ENCODE peak calls at places on chromosomes 13 and 19, in five cellular contexts. K is mucosa of descending colon, T is sigmoid colon, L is IMR-90, C is WERI-Rb-1. V is an unnamed sample.

GRCh38 chr19:32691952-32692726 is 518 bp downstream of the NUDT19 start:
- DNase-seq in K (peak; percentile 58), C (peak; percentile 46), T (peak; percentile 76), L (peak; percentile 69), V (peak; percentile 84)

GRCh38 chr13:32723987-32724386 is 137.7 kb downstream of the PDS5B start:
- DNase-seq in L (no peak), K (no peak), C (no peak), T (no peak), V (no peak)

GRCh38 chr19:31262673-31263308 is 86.4 kb downstream of the TSHZ3 start:
- DNase-seq in L (peak; percentile 34), K (no peak), T (no peak), C (no peak), V (peak; percentile 11)

GRCh38 chr13:43878897-43879322 is 630 bp downstream of the CCDC122 start:
- DNase-seq in K (peak; percentile 74), T (peak; percentile 88), L (peak; percentile 81), C (peak; percentile 24), V (no peak)

GRCh38 chr19:51784922-51785690 is 9.9 kb upstream of the FPR3 start:
- DNase-seq in L (no peak), K (peak; percentile 51), T (peak; percentile 84), C (no peak), V (no peak)

GRCh38 chr19:32308436-32309077 is 36.9 kb upstream of the ZNF507 start:
- DNase-seq in T (no peak), K (no peak), L (no peak), C (no peak), V (no peak)

GRCh38 chr13:111249637-111250360 is 70.6 kb upstream of the TEX29 start:
- DNase-seq in C (no peak), K (no peak), T (no peak), L (no peak), V (no peak)

GRCh38 chr19:11279505-11280236 is 16.3 kb upstream of the TSPAN16 start:
- DNase-seq in L (no peak), K (no peak), C (no peak), T (no peak), V (no peak)

GRCh38 chr13:108346376-108346775 is 76.9 kb downstream of the TNFSF13B start:
- DNase-seq in K (no peak), T (no peak), L (no peak), C (no peak), V (no peak)

GRCh38 chr19:7788933-7789323 is 25.9 kb downstream of the CLEC4M start:
- DNase-seq in K (no peak), T (no peak), L (no peak), C (no peak), V (no peak)

GRCh38 chr19:42528354-42529247 is at the start of gene CEACAM1:
- DNase-seq in C (no peak), K (peak; percentile 85), L (no peak), T (no peak), V (no peak)

GRCh38 chr13:45198041-45198440 is 2.8 kb downstream of the KCTD4 start:
- DNase-seq in K (no peak), T (no peak), L (peak; percentile 39), C (no peak), V (no peak)

GRCh38 chr13:59570204-59570603 is 593.5 kb downstream of the DIAPH3 start:
- DNase-seq in T (no peak), K (no peak), L (no peak), C (no peak), V (no peak)

GRCh38 chr19:14410054-14410774 is 8.9 kb downstream of the DDX39A start:
- DNase-seq in T (no peak), C (no peak), K (no peak), L (no peak), V (peak; percentile 45)

GRCh38 chr19:29491995-29492577 is 33.7 kb upstream of the VSTM2B start:
- DNase-seq in L (no peak), T (peak; percentile 21), K (no peak), C (no peak), V (no peak)

GRCh38 chr13:70571221-70571620 is 463.0 kb upstream of the KLHL1 start:
- DNase-seq in T (no peak), K (no peak), L (no peak), C (no peak), V (no peak)

GRCh38 chr13:97567510-97568243 is 133.7 kb downstream of the RAP2A start:
- DNase-seq in K (peak; percentile 80), T (no peak), C (no peak), L (peak; percentile 50), V (no peak)

GRCh38 chr13:44078806-44079378 is 199.2 kb downstream of the LACC1 start:
- DNase-seq in C (no peak), L (no peak), T (no peak), K (no peak), V (peak; percentile 67)

GRCh38 chr19:55497777-55498176 is 9.5 kb downstream of the SSC5D start:
- DNase-seq in C (no peak), K (no peak), L (no peak), T (no peak), V (peak; percentile 34)
- H3K36me3 ChIP-seq in C (no peaks in the 10 kb centered on the region), K (no peaks in the 10 kb centered on the region), L (peaks cover 13% of the 10 kb centered on the region), T (peaks cover 39% of the 10 kb centered on the region), V (no peaks in the 10 kb centered on the region)

DNA sequence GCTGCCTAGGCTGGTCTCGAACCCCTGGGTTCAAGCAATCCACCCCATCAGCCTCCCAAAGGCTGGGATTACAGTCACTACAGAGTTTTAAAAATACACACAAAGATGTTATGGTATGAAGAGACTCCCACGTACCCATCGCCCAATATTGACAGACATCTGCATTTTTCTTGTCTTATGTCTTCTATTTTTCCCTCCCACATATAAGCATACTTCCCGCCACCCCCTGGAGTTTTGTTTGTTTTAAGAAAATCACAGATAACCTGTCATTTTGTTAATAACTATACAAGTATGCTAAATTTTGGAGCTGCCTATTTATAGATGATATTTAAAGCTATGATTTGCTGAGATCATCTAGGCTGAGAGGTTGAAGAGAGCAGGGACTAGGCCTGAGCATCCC is 6.2 kb upstream of the SMG9 start:
- DNase-seq in K (no peak), T (no peak), C (no peak), L (peak; percentile 37), V (no peak)
- H3K36me3 ChIP-seq in K (no peaks in the 10 kb centered on the region), T (no peaks in the 10 kb centered on the region), C (no peaks in the 10 kb centered on the region), L (no peaks in the 10 kb centered on the region), V (no peaks in the 10 kb centered on the region)

DNA sequence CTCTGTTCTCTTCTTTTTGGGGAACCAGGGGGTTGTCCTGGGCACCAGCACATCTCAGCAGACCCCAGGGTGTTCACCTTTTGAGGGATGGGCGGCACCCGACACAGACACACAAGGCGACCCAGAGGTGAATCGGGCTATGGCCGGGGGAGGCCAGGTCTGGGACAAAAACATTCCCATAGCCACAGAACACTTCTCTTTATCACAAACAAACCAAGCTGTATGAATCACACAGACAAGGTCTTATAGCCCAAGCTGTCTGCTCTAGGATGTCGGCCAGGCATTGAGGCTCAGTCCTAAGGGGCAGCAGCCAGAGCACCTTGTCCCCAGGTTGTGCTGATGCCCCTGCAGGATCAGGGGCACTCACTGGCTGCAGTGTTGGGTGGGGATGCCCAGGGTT is 26.8 kb downstream of the MAU2 start:
- DNase-seq in C (no peak), L (no peak), T (no peak), K (no peak), V (no peak)
- H3K36me3 ChIP-seq in C (peaks cover 81% of the 10 kb centered on the region), L (peaks cover 75% of the 10 kb centered on the region), T (peaks cover 100% of the 10 kb centered on the region), K (peaks cover 10% of the 10 kb centered on the region), V (peaks cover 40% of the 10 kb centered on the region)

GRCh38 chr19:989381-990081 is 5.4 kb downstream of the WDR18 start:
- DNase-seq in K (no peak), C (no peak), L (no peak), T (no peak), V (peak; percentile 87)
- H3K36me3 ChIP-seq in K (no peaks in the 10 kb centered on the region), C (peaks cover 44% of the 10 kb centered on the region), L (peaks cover 49% of the 10 kb centered on the region), T (peaks cover 66% of the 10 kb centered on the region), V (peaks cover 6% of the 10 kb centered on the region)

GRCh38 chr13:79226938-79227337 is 179.1 kb downstream of the RBM26 start:
- DNase-seq in L (no peak), C (no peak), T (no peak), K (no peak), V (peak; percentile 7)

GRCh38 chr13:79227418-79227817 is 178.6 kb downstream of the RBM26 start:
- DNase-seq in T (no peak), C (no peak), K (no peak), L (no peak), V (no peak)

GRCh38 chr13:79228972-79229371 is 177.1 kb downstream of the RBM26 start:
- DNase-seq in K (no peak), T (no peak), L (no peak), C (no peak), V (no peak)

GRCh38 chr13:79225487-79226232 is 180.4 kb downstream of the RBM26 start:
- DNase-seq in T (no peak), L (no peak), K (no peak), C (no peak), V (no peak)

GRCh38 chr13:79226250-79226649 is 179.8 kb downstream of the RBM26 start:
- DNase-seq in L (no peak), T (no peak), C (no peak), K (no peak), V (no peak)
- H3K36me3 ChIP-seq in L (no peaks in the 10 kb centered on the region), T (no peaks in the 10 kb centered on the region), C (no peaks in the 10 kb centered on the region), K (no peaks in the 10 kb centered on the region), V (no peaks in the 10 kb centered on the region)

GRCh38 chr13:100664171-100664900 is 10.3 kb downstream of the TMTC4 start:
- DNase-seq in C (no peak), L (no peak), T (no peak), K (no peak), V (no peak)

GRCh38 chr13:100667894-100668293 is 6.7 kb downstream of the TMTC4 start:
- DNase-seq in C (no peak), K (no peak), L (no peak), T (no peak), V (no peak)

GRCh38 chr13:100662470-100663211 is 12.0 kb downstream of the TMTC4 start:
- DNase-seq in T (no peak), C (no peak), K (no peak), L (no peak), V (no peak)

GRCh38 chr13:100666124-100666523 is 8.5 kb downstream of the TMTC4 start:
- DNase-seq in L (no peak), K (no peak), T (no peak), C (no peak), V (no peak)

GRCh38 chr13:100665403-100665802 is 9.2 kb downstream of the TMTC4 start:
- DNase-seq in C (no peak), L (no peak), K (no peak), T (no peak), V (no peak)
- H3K36me3 ChIP-seq in C (peaks cover 95% of the 10 kb centered on the region), L (peaks cover 38% of the 10 kb centered on the region), K (peaks cover 15% of the 10 kb centered on the region), T (peaks cover 79% of the 10 kb centered on the region), V (peaks cover 34% of the 10 kb centered on the region)

GRCh38 chr19:3642296-3642695 is 15.7 kb upstream of the CACTIN start:
- DNase-seq in K (no peak), T (no peak), L (no peak), C (no peak), V (no peak)
- H3K36me3 ChIP-seq in K (no peaks in the 10 kb centered on the region), T (peaks cover 100% of the 10 kb centered on the region), L (peaks cover 50% of the 10 kb centered on the region), C (peaks cover 84% of the 10 kb centered on the region), V (peaks cover 4% of the 10 kb centered on the region)

DNA sequence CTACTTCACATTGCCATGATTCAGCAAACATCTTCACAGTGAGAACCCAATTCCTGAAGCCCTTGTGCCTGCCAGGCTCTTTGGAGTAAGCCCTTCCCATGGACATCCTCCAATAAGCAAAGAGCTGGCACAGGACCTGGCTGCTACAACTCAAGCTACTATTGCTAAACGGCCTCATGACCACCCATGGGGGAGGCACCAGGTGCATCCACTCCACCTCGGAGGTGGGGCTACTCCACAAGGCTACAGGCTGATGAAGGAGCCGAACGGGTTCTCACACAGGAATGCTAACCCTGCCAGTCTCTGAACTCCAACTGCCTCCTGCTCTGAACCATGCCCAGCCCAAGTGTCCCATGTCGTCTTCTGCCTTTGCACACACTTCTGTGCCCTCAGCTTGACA is 10.0 kb downstream of the SYMPK start:
- DNase-seq in L (no peak), C (no peak), K (no peak), T (no peak), V (peak; percentile 22)
- H3K36me3 ChIP-seq in L (peaks cover 50% of the 10 kb centered on the region), C (peaks cover 63% of the 10 kb centered on the region), K (no peaks in the 10 kb centered on the region), T (peaks cover 74% of the 10 kb centered on the region), V (peaks cover 44% of the 10 kb centered on the region)

V was measured in H7.